ENCODE peak calls at places on chromosome 11, in seven cellular contexts. One of them, this sample, is unnamed.

GRCh38 chr11:126190792-126191191 is 20.7 kb downstream of the RPUSD4 start:
- DNase-seq in K562: no peak
- DNase-seq in H1: no peak
- DNase-seq in SK-N-SH: no peak
- DNase-seq in HepG2: no peak
- DNase-seq in GM12878: no peak
- DNase-seq in HCT116: no peak
- DNase-seq in this sample: no peak

GRCh38 chr11:120605469-120605868 is 93.9 kb downstream of the GRIK4 start:
- DNase-seq in H1: no peak
- DNase-seq in HepG2: no peak
- DNase-seq in K562: no peak
- DNase-seq in HCT116: no peak
- DNase-seq in GM12878: no peak
- DNase-seq in SK-N-SH: no peak
- DNase-seq in this sample: no peak

GRCh38 chr11:110479070-110479444 is 49.3 kb downstream of the FDX1 start:
- DNase-seq in SK-N-SH: no peak
- DNase-seq in HCT116: no peak
- DNase-seq in H1: no peak
- DNase-seq in HepG2: no peak
- DNase-seq in GM12878: no peak
- DNase-seq in K562: no peak
- DNase-seq in this sample: no peak

GRCh38 chr11:62336949-62337681 is at the start of gene ASRGL1:
- DNase-seq in H1: peak; percentile 95
- DNase-seq in HCT116: peak; percentile 43
- DNase-seq in SK-N-SH: peak; percentile 91
- DNase-seq in HepG2: peak; percentile 43
- DNase-seq in K562: peak; percentile 94
- DNase-seq in GM12878: peak; percentile 21
- DNase-seq in this sample: no peak

GRCh38 chr11:74276581-74276980 is 34.9 kb downstream of the P4HA3 start:
- DNase-seq in H1: no peak
- DNase-seq in HepG2: no peak
- DNase-seq in K562: no peak
- DNase-seq in GM12878: no peak
- DNase-seq in HCT116: no peak
- DNase-seq in SK-N-SH: no peak
- DNase-seq in this sample: no peak

GRCh38 chr11:30586251-30587144 is at the start of gene MPPED2:
- DNase-seq in GM12878: no peak
- DNase-seq in HCT116: no peak
- DNase-seq in SK-N-SH: peak; percentile 91
- DNase-seq in H1: peak; percentile 88
- DNase-seq in HepG2: no peak
- DNase-seq in K562: peak; percentile 12
- DNase-seq in this sample: no peak

GRCh38 chr11:4464216-4465159 is 15.4 kb downstream of the OR52K2 start:
- DNase-seq in H1: no peak
- DNase-seq in GM12878: no peak
- DNase-seq in SK-N-SH: no peak
- DNase-seq in HCT116: peak; percentile 16
- DNase-seq in K562: no peak
- DNase-seq in HepG2: no peak
- DNase-seq in this sample: no peak

GRCh38 chr11:4197112-4197511 is 102.5 kb downstream of the RRM1 start:
- DNase-seq in HepG2: no peak
- DNase-seq in K562: no peak
- DNase-seq in H1: no peak
- DNase-seq in GM12878: no peak
- DNase-seq in HCT116: no peak
- DNase-seq in SK-N-SH: no peak
- DNase-seq in this sample: no peak

GRCh38 chr11:8593935-8594909 is at the start of gene STK33:
- DNase-seq in SK-N-SH: peak; percentile 85
- DNase-seq in H1: peak; percentile 88
- DNase-seq in HepG2: peak; percentile 43
- DNase-seq in HCT116: peak; percentile 34
- DNase-seq in GM12878: no peak
- DNase-seq in K562: peak; percentile 19
- DNase-seq in this sample: no peak

GRCh38 chr11:48014917-48015316 is 34.6 kb downstream of the PTPRJ start:
- DNase-seq in HepG2: no peak
- DNase-seq in GM12878: no peak
- DNase-seq in H1: no peak
- DNase-seq in SK-N-SH: no peak
- DNase-seq in HCT116: no peak
- DNase-seq in K562: no peak
- DNase-seq in this sample: no peak

GRCh38 chr11:24132471-24132870 is 364.4 kb upstream of the LUZP2 start:
- DNase-seq in GM12878: no peak
- DNase-seq in HepG2: no peak
- DNase-seq in SK-N-SH: no peak
- DNase-seq in K562: no peak
- DNase-seq in H1: no peak
- DNase-seq in HCT116: no peak
- DNase-seq in this sample: no peak

GRCh38 chr11:65958306-65958705 is 3.2 kb upstream of the SART1 start:
- DNase-seq in GM12878: no peak
- DNase-seq in K562: no peak
- DNase-seq in SK-N-SH: no peak
- DNase-seq in H1: no peak
- DNase-seq in HepG2: no peak
- DNase-seq in HCT116: no peak
- DNase-seq in this sample: no peak

GRCh38 chr11:114399903-114400221 is 449 bp downstream of the C11orf71 start:
- DNase-seq in HepG2: peak; percentile 40
- DNase-seq in SK-N-SH: no peak
- DNase-seq in K562: no peak
- DNase-seq in GM12878: peak; percentile 2
- DNase-seq in H1: no peak
- DNase-seq in HCT116: no peak
- DNase-seq in this sample: no peak

GRCh38 chr11:78737891-78738290 is 163.2 kb upstream of the NARS2 start:
- DNase-seq in SK-N-SH: no peak
- DNase-seq in K562: no peak
- DNase-seq in HCT116: no peak
- DNase-seq in GM12878: no peak
- DNase-seq in H1: no peak
- DNase-seq in HepG2: no peak
- DNase-seq in this sample: no peak

GRCh38 chr11:13051257-13051656 is 42.1 kb downstream of the RASSF10 start:
- DNase-seq in H1: no peak
- DNase-seq in GM12878: no peak
- DNase-seq in HCT116: no peak
- DNase-seq in K562: no peak
- DNase-seq in SK-N-SH: no peak
- DNase-seq in HepG2: no peak
- DNase-seq in this sample: no peak

GRCh38 chr11:44943696-44944095 is 7.0 kb downstream of the TP53I11 start:
- DNase-seq in HepG2: no peak
- DNase-seq in HCT116: no peak
- DNase-seq in H1: no peak
- DNase-seq in K562: no peak
- DNase-seq in GM12878: no peak
- DNase-seq in SK-N-SH: no peak
- DNase-seq in this sample: no peak

GRCh38 chr11:2912498-2912897 is 16.7 kb downstream of the PHLDA2 start:
- DNase-seq in SK-N-SH: peak; percentile 67
- DNase-seq in H1: no peak
- DNase-seq in HCT116: peak; percentile 87
- DNase-seq in K562: peak; percentile 90
- DNase-seq in HepG2: peak; percentile 69
- DNase-seq in GM12878: no peak
- DNase-seq in this sample: no peak

GRCh38 chr11:45853616-45854219 is 6.4 kb downstream of the CRY2 start:
- DNase-seq in GM12878: no peak
- DNase-seq in HCT116: no peak
- DNase-seq in SK-N-SH: no peak
- DNase-seq in H1: no peak
- DNase-seq in K562: peak; percentile 7
- DNase-seq in HepG2: no peak
- DNase-seq in this sample: no peak

GRCh38 chr11:69511358-69512015 is 30.0 kb downstream of the LINC01488 start:
- DNase-seq in HCT116: no peak
- DNase-seq in K562: no peak
- DNase-seq in H1: no peak
- DNase-seq in GM12878: no peak
- DNase-seq in HepG2: no peak
- DNase-seq in SK-N-SH: no peak
- DNase-seq in this sample: no peak

GRCh38 chr11:19729141-19729540 is 16.5 kb downstream of the NAV2 start:
- DNase-seq in SK-N-SH: no peak
- DNase-seq in H1: no peak
- DNase-seq in HCT116: no peak
- DNase-seq in K562: no peak
- DNase-seq in HepG2: no peak
- DNase-seq in GM12878: no peak
- DNase-seq in this sample: no peak

GRCh38 chr11:122671270-122671906 is 15.9 kb downstream of the UBASH3B start:
- DNase-seq in K562: no peak
- DNase-seq in HCT116: no peak
- DNase-seq in H1: no peak
- DNase-seq in HepG2: no peak
- DNase-seq in GM12878: no peak
- DNase-seq in SK-N-SH: no peak
- DNase-seq in this sample: no peak

GRCh38 chr11:34492806-34493414 is 20.7 kb downstream of the ELF5 start:
- DNase-seq in H1: peak; percentile 65
- DNase-seq in SK-N-SH: peak; percentile 72
- DNase-seq in GM12878: no peak
- DNase-seq in HCT116: peak; percentile 60
- DNase-seq in K562: peak; percentile 58
- DNase-seq in HepG2: peak; percentile 68
- DNase-seq in this sample: peak; percentile 52

GRCh38 chr11:13038366-13038765 is 29.2 kb downstream of the RASSF10 start:
- DNase-seq in HCT116: no peak
- DNase-seq in HepG2: peak; percentile 18
- DNase-seq in SK-N-SH: no peak
- DNase-seq in GM12878: no peak
- DNase-seq in K562: no peak
- DNase-seq in H1: no peak
- DNase-seq in this sample: no peak

GRCh38 chr11:4455439-4455838 is 6.3 kb downstream of the OR52K2 start:
- DNase-seq in HepG2: no peak
- DNase-seq in SK-N-SH: no peak
- DNase-seq in H1: no peak
- DNase-seq in GM12878: no peak
- DNase-seq in HCT116: no peak
- DNase-seq in K562: no peak
- DNase-seq in this sample: no peak

GRCh38 chr11:125264091-125265022 is 99.8 kb downstream of the PKNOX2 start:
- DNase-seq in GM12878: no peak
- DNase-seq in HCT116: no peak
- DNase-seq in H1: no peak
- DNase-seq in SK-N-SH: no peak
- DNase-seq in HepG2: no peak
- DNase-seq in K562: no peak
- DNase-seq in this sample: no peak

GRCh38 chr11:113546757-113547507 is 71.7 kb upstream of the DRD2 start:
- DNase-seq in K562: no peak
- DNase-seq in H1: no peak
- DNase-seq in SK-N-SH: no peak
- DNase-seq in HepG2: no peak
- DNase-seq in GM12878: no peak
- DNase-seq in HCT116: no peak
- DNase-seq in this sample: no peak

GRCh38 chr11:27482793-27483192 is 10.2 kb upstream of the LGR4 start:
- DNase-seq in SK-N-SH: no peak
- DNase-seq in HCT116: no peak
- DNase-seq in GM12878: no peak
- DNase-seq in HepG2: no peak
- DNase-seq in K562: no peak
- DNase-seq in H1: no peak
- DNase-seq in this sample: no peak

GRCh38 chr11:27489092-27489491 is 16.5 kb upstream of the LGR4 start:
- DNase-seq in HepG2: no peak
- DNase-seq in SK-N-SH: no peak
- DNase-seq in HCT116: no peak
- DNase-seq in GM12878: no peak
- DNase-seq in H1: no peak
- DNase-seq in K562: no peak
- DNase-seq in this sample: no peak

GRCh38 chr11:27487706-27488105 is 15.1 kb upstream of the LGR4 start:
- DNase-seq in GM12878: no peak
- DNase-seq in HCT116: no peak
- DNase-seq in K562: no peak
- DNase-seq in H1: no peak
- DNase-seq in SK-N-SH: no peak
- DNase-seq in HepG2: no peak
- DNase-seq in this sample: no peak

GRCh38 chr11:27481992-27482391 is 9.4 kb upstream of the LGR4 start:
- DNase-seq in HCT116: no peak
- DNase-seq in K562: no peak
- DNase-seq in GM12878: no peak
- DNase-seq in HepG2: no peak
- DNase-seq in H1: no peak
- DNase-seq in SK-N-SH: no peak
- DNase-seq in this sample: no peak

GRCh38 chr11:27485930-27486773 is 13.6 kb upstream of the LGR4 start:
- DNase-seq in GM12878: no peak
- DNase-seq in H1: no peak
- DNase-seq in SK-N-SH: peak; percentile 40
- DNase-seq in HCT116: peak; percentile 37
- DNase-seq in K562: peak; percentile 45
- DNase-seq in HepG2: peak; percentile 54
- DNase-seq in this sample: no peak
- TF ChIP-seq CTCF in GM12878: peak; percentile 82
- TF ChIP-seq CTCF in H1: peak; percentile 78
- TF ChIP-seq CTCF in SK-N-SH: peak; percentile 98
- TF ChIP-seq CTCF in HCT116: peak; percentile 92
- TF ChIP-seq CTCF in K562: peak; percentile 67
- TF ChIP-seq CTCF in HepG2: peak; percentile 75
- TF ChIP-seq CTCF in this sample: peak; percentile 90

GRCh38 chr11:6612008-6612815 is at the start of gene TAF10:
- DNase-seq in H1: peak; percentile 92
- DNase-seq in K562: peak; percentile 93
- DNase-seq in SK-N-SH: peak; percentile 95
- DNase-seq in GM12878: peak; percentile 77
- DNase-seq in HCT116: peak; percentile 75
- DNase-seq in HepG2: peak; percentile 87
- DNase-seq in this sample: peak; percentile 80
- TF ChIP-seq POLR2AphosphoS5 in H1: peak; percentile 94
- TF ChIP-seq POLR2AphosphoS5 in K562: peak; percentile 90
- TF ChIP-seq POLR2AphosphoS5 in SK-N-SH: peak; percentile 94
- TF ChIP-seq POLR2AphosphoS5 in GM12878: peak; percentile 97
- TF ChIP-seq POLR2AphosphoS5 in HCT116: peak; percentile 98
- TF ChIP-seq POLR2AphosphoS5 in HepG2: peak; percentile 94
- TF ChIP-seq POLR2AphosphoS5 in this sample: peak; percentile 99

GRCh38 chr11:115501895-115502589 is 2.2 kb downstream of the CADM1 start:
- DNase-seq in HCT116: no peak
- DNase-seq in HepG2: peak; percentile 37
- DNase-seq in GM12878: peak; percentile 20
- DNase-seq in K562: no peak
- DNase-seq in SK-N-SH: peak; percentile 42
- DNase-seq in H1: no peak
- DNase-seq in this sample: no peak
- TF ChIP-seq SIN3A in HCT116: no peak
- TF ChIP-seq SIN3A in HepG2: peak; percentile 36
- TF ChIP-seq SIN3A in GM12878: no peak
- TF ChIP-seq SIN3A in K562: no peak
- TF ChIP-seq SIN3A in SK-N-SH: no peak
- TF ChIP-seq SIN3A in H1: no peak
- TF ChIP-seq SIN3A in this sample: no peak

GRCh38 chr11:14643697-14644395 is at the start of gene PDE3B:
- DNase-seq in HCT116: peak; percentile 59
- DNase-seq in K562: peak; percentile 44
- DNase-seq in SK-N-SH: peak; percentile 94
- DNase-seq in HepG2: peak; percentile 83
- DNase-seq in GM12878: no peak
- DNase-seq in H1: peak; percentile 82
- DNase-seq in this sample: no peak
- TF ChIP-seq CTCF in HCT116: no peak
- TF ChIP-seq CTCF in K562: peak; percentile 31
- TF ChIP-seq CTCF in SK-N-SH: no peak
- TF ChIP-seq CTCF in HepG2: peak; percentile 59
- TF ChIP-seq CTCF in GM12878: no peak
- TF ChIP-seq CTCF in H1: no peak
- TF ChIP-seq CTCF in this sample: peak; percentile 42